ENCODE peak calls at places on chromosomes 16 and 17, in four cellular contexts. One of them, this sample, is unnamed.

GRCh38 chr16:78463591-78463990 is 364.1 kb downstream of the WWOX start:
- DNase-seq in tibial artery: no peak
- DNase-seq in adrenal gland: no peak
- DNase-seq in neural progenitor cell: no peak
- DNase-seq in this sample: no peak

GRCh38 chr17:6755731-6756184 is at the start of gene XAF1:
- DNase-seq in tibial artery: peak; percentile 40
- DNase-seq in adrenal gland: peak; percentile 45
- DNase-seq in neural progenitor cell: no peak
- DNase-seq in this sample: peak; percentile 26

GRCh38 chr16:8919089-8919933 is 37.2 kb downstream of the LITAFD start:
- DNase-seq in tibial artery: no peak
- DNase-seq in adrenal gland: no peak
- DNase-seq in neural progenitor cell: no peak
- DNase-seq in this sample: no peak

GRCh38 chr17:57900991-57901743 is 51.3 kb upstream of the MRPS23 start:
- DNase-seq in tibial artery: no peak
- DNase-seq in adrenal gland: no peak
- DNase-seq in neural progenitor cell: no peak
- DNase-seq in this sample: no peak

GRCh38 chr16:80718480-80719220 is 85.7 kb downstream of the CDYL2 start:
- DNase-seq in tibial artery: no peak
- DNase-seq in adrenal gland: peak; percentile 66
- DNase-seq in neural progenitor cell: peak; percentile 20
- DNase-seq in this sample: no peak

GRCh38 chr17:16418684-16419066 is 3.3 kb downstream of the TRPV2 start:
- DNase-seq in tibial artery: no peak
- DNase-seq in adrenal gland: no peak
- DNase-seq in neural progenitor cell: no peak
- DNase-seq in this sample: no peak

GRCh38 chr16:73020409-73020884 is 27.5 kb downstream of the ZFHX3 start:
- DNase-seq in tibial artery: peak; percentile 85
- DNase-seq in adrenal gland: peak; percentile 81
- DNase-seq in neural progenitor cell: no peak
- DNase-seq in this sample: peak; percentile 81

GRCh38 chr16:82037666-82038065 is 2.6 kb downstream of the HSD17B2 start:
- DNase-seq in tibial artery: no peak
- DNase-seq in adrenal gland: no peak
- DNase-seq in neural progenitor cell: no peak
- DNase-seq in this sample: no peak

GRCh38 chr17:44348234-44348987 is 3.3 kb downstream of the GRN start:
- DNase-seq in tibial artery: peak; percentile 68
- DNase-seq in adrenal gland: no peak
- DNase-seq in neural progenitor cell: no peak
- DNase-seq in this sample: no peak

GRCh38 chr16:53754938-53755910 is 51.3 kb downstream of the FTO start:
- DNase-seq in tibial artery: no peak
- DNase-seq in adrenal gland: peak; percentile 39
- DNase-seq in neural progenitor cell: no peak
- DNase-seq in this sample: no peak

GRCh38 chr17:32927724-32928526 is at the start of gene TMEM98:
- DNase-seq in tibial artery: no peak
- DNase-seq in adrenal gland: no peak
- DNase-seq in neural progenitor cell: peak; percentile 81
- DNase-seq in this sample: peak; percentile 20

GRCh38 chr17:18368948-18369347 is 5.6 kb upstream of the SHMT1 start:
- DNase-seq in tibial artery: no peak
- DNase-seq in adrenal gland: no peak
- DNase-seq in neural progenitor cell: no peak
- DNase-seq in this sample: no peak

GRCh38 chr17:5184284-5184683 is 7.4 kb downstream of the ZNF594 start:
- DNase-seq in tibial artery: no peak
- DNase-seq in adrenal gland: no peak
- DNase-seq in neural progenitor cell: no peak
- DNase-seq in this sample: no peak

GRCh38 chr17:5182597-5183409 is 8.9 kb downstream of the ZNF594 start:
- DNase-seq in tibial artery: no peak
- DNase-seq in adrenal gland: no peak
- DNase-seq in neural progenitor cell: no peak
- DNase-seq in this sample: no peak

GRCh38 chr17:5179003-5179402 is 12.7 kb downstream of the ZNF594 start:
- DNase-seq in tibial artery: no peak
- DNase-seq in adrenal gland: no peak
- DNase-seq in neural progenitor cell: no peak
- DNase-seq in this sample: no peak

GRCh38 chr17:5183410-5183793 is 8.3 kb downstream of the ZNF594 start:
- DNase-seq in tibial artery: no peak
- DNase-seq in adrenal gland: no peak
- DNase-seq in neural progenitor cell: no peak
- DNase-seq in this sample: no peak

GRCh38 chr17:5181509-5182305 is 10.0 kb downstream of the ZNF594 start:
- DNase-seq in tibial artery: no peak
- DNase-seq in adrenal gland: no peak
- DNase-seq in neural progenitor cell: no peak
- DNase-seq in this sample: no peak
- H3K9me3 ChIP-seq in tibial artery: peaks cover 51% of the 10 kb centered on the region
- H3K9me3 ChIP-seq in adrenal gland: peaks cover 31% of the 10 kb centered on the region
- H3K9me3 ChIP-seq in neural progenitor cell: peaks cover 93% of the 10 kb centered on the region
- H3K9me3 ChIP-seq in this sample: peaks cover 100% of the 10 kb centered on the region

GRCh38 chr17:56755310-56755709 is 78.4 kb downstream of the C17orf67 start:
- DNase-seq in tibial artery: no peak
- DNase-seq in adrenal gland: no peak
- DNase-seq in neural progenitor cell: no peak
- DNase-seq in this sample: no peak
- H3K9me3 ChIP-seq in tibial artery: no peaks in the 10 kb centered on the region
- H3K9me3 ChIP-seq in adrenal gland: no peaks in the 10 kb centered on the region
- H3K9me3 ChIP-seq in neural progenitor cell: no peaks in the 10 kb centered on the region
- H3K9me3 ChIP-seq in this sample: no peaks in the 10 kb centered on the region

GRCh38 chr16:77399066-77399465 is 35.8 kb downstream of the ADAMTS18 start:
- DNase-seq in tibial artery: no peak
- DNase-seq in adrenal gland: no peak
- DNase-seq in neural progenitor cell: no peak
- DNase-seq in this sample: no peak
- H3K9me3 ChIP-seq in tibial artery: no peaks in the 10 kb centered on the region
- H3K9me3 ChIP-seq in adrenal gland: no peaks in the 10 kb centered on the region
- H3K9me3 ChIP-seq in neural progenitor cell: no peaks in the 10 kb centered on the region
- H3K9me3 ChIP-seq in this sample: no peaks in the 10 kb centered on the region

DNA sequence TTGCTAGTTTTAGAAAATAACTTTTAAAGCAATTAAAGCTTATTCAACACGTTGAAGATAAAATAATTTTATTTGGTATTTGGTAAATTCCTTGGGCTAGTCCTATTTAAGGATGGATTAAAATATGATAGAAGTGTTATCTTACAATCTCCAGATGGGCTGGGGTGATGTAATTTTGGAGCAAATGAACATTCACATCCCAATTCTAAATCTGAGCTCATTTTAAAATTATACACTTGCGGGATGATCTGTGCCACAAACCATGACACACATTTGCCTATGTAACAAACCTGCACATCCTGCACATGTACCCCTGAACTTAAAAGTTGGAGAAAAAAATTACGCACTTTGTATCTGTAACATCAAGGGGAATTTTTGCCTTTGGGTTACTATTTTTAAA is 31.5 kb downstream of the NLK start:
- DNase-seq in tibial artery: no peak
- DNase-seq in adrenal gland: no peak
- DNase-seq in neural progenitor cell: no peak
- DNase-seq in this sample: no peak
- H3K9me3 ChIP-seq in tibial artery: no peaks in the 10 kb centered on the region
- H3K9me3 ChIP-seq in adrenal gland: no peaks in the 10 kb centered on the region
- H3K9me3 ChIP-seq in neural progenitor cell: no peaks in the 10 kb centered on the region
- H3K9me3 ChIP-seq in this sample: peaks cover 19% of the 10 kb centered on the region

GRCh38 chr16:70478169-70478568 is 23.8 kb downstream of the FCSK start:
- DNase-seq in tibial artery: no peak
- DNase-seq in adrenal gland: no peak
- DNase-seq in neural progenitor cell: no peak
- DNase-seq in this sample: no peak
- H3K9me3 ChIP-seq in tibial artery: no peaks in the 10 kb centered on the region
- H3K9me3 ChIP-seq in adrenal gland: no peaks in the 10 kb centered on the region
- H3K9me3 ChIP-seq in neural progenitor cell: no peaks in the 10 kb centered on the region
- H3K9me3 ChIP-seq in this sample: no peaks in the 10 kb centered on the region

GRCh38 chr17:21134559-21134958 is 7.8 kb downstream of the DHRS7B start:
- DNase-seq in tibial artery: no peak
- DNase-seq in adrenal gland: no peak
- DNase-seq in neural progenitor cell: no peak
- DNase-seq in this sample: no peak
- H3K9me3 ChIP-seq in tibial artery: no peaks in the 10 kb centered on the region
- H3K9me3 ChIP-seq in adrenal gland: no peaks in the 10 kb centered on the region
- H3K9me3 ChIP-seq in neural progenitor cell: peaks cover 40% of the 10 kb centered on the region
- H3K9me3 ChIP-seq in this sample: peaks cover 12% of the 10 kb centered on the region

GRCh38 chr17:22273308-22273707 is 581.0 kb downstream of the KCNJ18 start:
- DNase-seq in tibial artery: no peak
- DNase-seq in adrenal gland: no peak
- DNase-seq in neural progenitor cell: no peak
- DNase-seq in this sample: no peak
- H3K9me3 ChIP-seq in tibial artery: no peaks in the 10 kb centered on the region
- H3K9me3 ChIP-seq in adrenal gland: no peaks in the 10 kb centered on the region
- H3K9me3 ChIP-seq in neural progenitor cell: peaks cover 15% of the 10 kb centered on the region
- H3K9me3 ChIP-seq in this sample: no peaks in the 10 kb centered on the region

GRCh38 chr17:21816592-21817567 is 124.6 kb downstream of the KCNJ18 start:
- DNase-seq in tibial artery: no peak
- DNase-seq in adrenal gland: no peak
- DNase-seq in neural progenitor cell: no peak
- DNase-seq in this sample: no peak
- H3K9me3 ChIP-seq in tibial artery: no peaks in the 10 kb centered on the region
- H3K9me3 ChIP-seq in adrenal gland: no peaks in the 10 kb centered on the region
- H3K9me3 ChIP-seq in neural progenitor cell: peaks cover 69% of the 10 kb centered on the region
- H3K9me3 ChIP-seq in this sample: peaks cover 4% of the 10 kb centered on the region

This sample was measured in left ventricle myocardium inferior.